ENCODE peak calls at places on chromosome 22, in seven cellular contexts. One of them, this sample, is unnamed.
A peak's percentile ranks its signal among the peaks of the same experiment; 100 is the strongest.

GRCh38 chr22:37985050-37985585 is 763 bp upstream of the SOX10 start:
- DNase-seq in H1: no peak
- DNase-seq in BJ: no peak
- DNase-seq in GM23248: no peak
- DNase-seq in IMR-90: no peak
- DNase-seq in bronchial epithelial cell: no peak
- DNase-seq in right cardiac atrium: no peak
- DNase-seq in this sample: peak; percentile 84

GRCh38 chr22:42697542-42698013 is 23.1 kb downstream of the A4GALT start:
- DNase-seq in H1: no peak
- DNase-seq in BJ: no peak
- DNase-seq in GM23248: peak; percentile 77
- DNase-seq in IMR-90: peak; percentile 73
- DNase-seq in bronchial epithelial cell: peak; percentile 87
- DNase-seq in right cardiac atrium: peak; percentile 94
- DNase-seq in this sample: peak; percentile 98

GRCh38 chr22:29218758-29219408 is 13.2 kb downstream of the EMID1 start:
- DNase-seq in H1: no peak
- DNase-seq in BJ: no peak
- DNase-seq in GM23248: no peak
- DNase-seq in IMR-90: no peak
- DNase-seq in bronchial epithelial cell: no peak
- DNase-seq in right cardiac atrium: no peak
- DNase-seq in this sample: peak; percentile 61

GRCh38 chr22:24588370-24588755 is 4.5 kb downstream of the LRRC75B start:
- DNase-seq in H1: no peak
- DNase-seq in BJ: no peak
- DNase-seq in GM23248: no peak
- DNase-seq in IMR-90: no peak
- DNase-seq in bronchial epithelial cell: no peak
- DNase-seq in right cardiac atrium: peak; percentile 77
- DNase-seq in this sample: peak; percentile 71

GRCh38 chr22:24156146-24156914 is 25.0 kb upstream of the SUSD2 start:
- DNase-seq in H1: no peak
- DNase-seq in BJ: no peak
- DNase-seq in GM23248: peak; percentile 91
- DNase-seq in IMR-90: peak; percentile 52
- DNase-seq in bronchial epithelial cell: no peak
- DNase-seq in right cardiac atrium: peak; percentile 82
- DNase-seq in this sample: peak; percentile 95

GRCh38 chr22:32469799-32470212 is 4.8 kb upstream of the FBXO7 start:
- DNase-seq in H1: no peak
- DNase-seq in BJ: peak; percentile 74
- DNase-seq in GM23248: peak; percentile 87
- DNase-seq in IMR-90: peak; percentile 84
- DNase-seq in bronchial epithelial cell: peak; percentile 47
- DNase-seq in right cardiac atrium: no peak
- DNase-seq in this sample: peak; percentile 91

GRCh38 chr22:24230911-24231656 is 13.8 kb downstream of the GGT5 start:
- DNase-seq in H1: peak; percentile 51
- DNase-seq in BJ: no peak
- DNase-seq in GM23248: peak; percentile 11
- DNase-seq in IMR-90: no peak
- DNase-seq in bronchial epithelial cell: no peak
- DNase-seq in right cardiac atrium: peak; percentile 71
- DNase-seq in this sample: peak; percentile 71

GRCh38 chr22:31488988-31489617 is 539 bp downstream of the EIF4ENIF1 start:
- DNase-seq in H1: no peak
- DNase-seq in BJ: no peak
- DNase-seq in GM23248: peak; percentile 76
- DNase-seq in IMR-90: peak; percentile 7
- DNase-seq in bronchial epithelial cell: no peak
- DNase-seq in right cardiac atrium: peak; percentile 73
- DNase-seq in this sample: no peak

GRCh38 chr22:38872831-38873248 is 824 bp upstream of the CBX6 start:
- DNase-seq in H1: no peak
- DNase-seq in BJ: no peak
- DNase-seq in GM23248: peak; percentile 73
- DNase-seq in IMR-90: peak; percentile 32
- DNase-seq in bronchial epithelial cell: no peak
- DNase-seq in right cardiac atrium: peak; percentile 90
- DNase-seq in this sample: peak; percentile 95

GRCh38 chr22:25896098-25896497 is 154.1 kb downstream of the MYO18B start:
- DNase-seq in H1: no peak
- DNase-seq in BJ: no peak
- DNase-seq in GM23248: no peak
- DNase-seq in IMR-90: no peak
- DNase-seq in bronchial epithelial cell: no peak
- DNase-seq in right cardiac atrium: no peak
- DNase-seq in this sample: no peak

GRCh38 chr22:41332217-41332616 is 30.9 kb downstream of the ZC3H7B start:
- DNase-seq in H1: no peak
- DNase-seq in BJ: no peak
- DNase-seq in GM23248: no peak
- DNase-seq in IMR-90: no peak
- DNase-seq in bronchial epithelial cell: no peak
- DNase-seq in right cardiac atrium: no peak
- DNase-seq in this sample: peak; percentile 10

GRCh38 chr22:31839986-31840385 is 86.2 kb downstream of the DEPDC5 start:
- DNase-seq in H1: no peak
- DNase-seq in BJ: no peak
- DNase-seq in GM23248: no peak
- DNase-seq in IMR-90: no peak
- DNase-seq in bronchial epithelial cell: no peak
- DNase-seq in right cardiac atrium: no peak
- DNase-seq in this sample: no peak

GRCh38 chr22:33526434-33527107 is 393.7 kb downstream of the LARGE1 start:
- DNase-seq in H1: no peak
- DNase-seq in BJ: no peak
- DNase-seq in GM23248: no peak
- DNase-seq in IMR-90: no peak
- DNase-seq in bronchial epithelial cell: no peak
- DNase-seq in right cardiac atrium: no peak
- DNase-seq in this sample: no peak

GRCh38 chr22:20291604-20292063 is 23.5 kb upstream of the RTN4R start:
- DNase-seq in H1: no peak
- DNase-seq in BJ: no peak
- DNase-seq in GM23248: no peak
- DNase-seq in IMR-90: no peak
- DNase-seq in bronchial epithelial cell: no peak
- DNase-seq in right cardiac atrium: no peak
- DNase-seq in this sample: no peak

GRCh38 chr22:46061431-46062231 is 84.7 kb upstream of the WNT7B start:
- DNase-seq in H1: no peak
- DNase-seq in BJ: no peak
- DNase-seq in GM23248: no peak
- DNase-seq in IMR-90: no peak
- DNase-seq in bronchial epithelial cell: no peak
- DNase-seq in right cardiac atrium: peak; percentile 65
- DNase-seq in this sample: peak; percentile 90

GRCh38 chr22:46062971-46063631 is 86.1 kb upstream of the WNT7B start:
- DNase-seq in H1: no peak
- DNase-seq in BJ: no peak
- DNase-seq in GM23248: peak; percentile 55
- DNase-seq in IMR-90: no peak
- DNase-seq in bronchial epithelial cell: no peak
- DNase-seq in right cardiac atrium: peak; percentile 50
- DNase-seq in this sample: peak; percentile 90

GRCh38 chr22:46063861-46064235 is 86.5 kb upstream of the PPARA start:
- DNase-seq in H1: no peak
- DNase-seq in BJ: no peak
- DNase-seq in GM23248: peak; percentile 65
- DNase-seq in IMR-90: no peak
- DNase-seq in bronchial epithelial cell: no peak
- DNase-seq in right cardiac atrium: peak; percentile 50
- DNase-seq in this sample: no peak

GRCh38 chr22:46061124-46061410 is 84.1 kb upstream of the WNT7B start:
- DNase-seq in H1: no peak
- DNase-seq in BJ: no peak
- DNase-seq in GM23248: no peak
- DNase-seq in IMR-90: no peak
- DNase-seq in bronchial epithelial cell: no peak
- DNase-seq in right cardiac atrium: peak; percentile 38
- DNase-seq in this sample: no peak

GRCh38 chr22:46062232-46062615 is 85.3 kb upstream of the WNT7B start:
- DNase-seq in H1: no peak
- DNase-seq in BJ: no peak
- DNase-seq in GM23248: no peak
- DNase-seq in IMR-90: no peak
- DNase-seq in bronchial epithelial cell: no peak
- DNase-seq in right cardiac atrium: no peak
- DNase-seq in this sample: no peak
- H3K27me3 ChIP-seq in H1: peaks cover 3% of the 10 kb centered on the region
- H3K27me3 ChIP-seq in BJ: no peaks in the 10 kb centered on the region
- H3K27me3 ChIP-seq in GM23248: no peaks in the 10 kb centered on the region
- H3K27me3 ChIP-seq in IMR-90: no peaks in the 10 kb centered on the region
- H3K27me3 ChIP-seq in bronchial epithelial cell: no peaks in the 10 kb centered on the region
- H3K27me3 ChIP-seq in right cardiac atrium: no peaks in the 10 kb centered on the region
- H3K27me3 ChIP-seq in this sample: no peaks in the 10 kb centered on the region

DNA sequence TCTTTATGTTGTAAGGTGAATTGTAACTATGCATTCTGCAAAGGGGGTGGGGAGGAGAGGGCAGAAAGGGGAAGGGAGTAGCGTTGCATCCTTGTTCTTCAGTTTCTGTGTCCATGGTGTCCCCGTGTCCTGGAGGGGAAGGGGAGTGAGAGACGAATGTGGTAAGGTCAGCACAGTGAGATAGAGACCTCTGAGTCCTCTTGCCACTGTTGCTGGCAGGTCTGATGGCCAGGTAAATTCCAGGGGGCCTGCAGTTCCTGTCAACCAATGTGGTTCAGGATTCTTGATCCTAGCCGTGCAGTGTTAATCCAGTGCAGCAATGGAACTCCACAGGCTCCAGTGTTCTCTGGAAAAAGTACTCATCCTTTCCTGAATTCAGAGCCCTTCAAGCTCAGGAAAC is 14.6 kb upstream of the ADSL start:
- DNase-seq in H1: no peak
- DNase-seq in BJ: no peak
- DNase-seq in GM23248: no peak
- DNase-seq in IMR-90: no peak
- DNase-seq in bronchial epithelial cell: no peak
- DNase-seq in right cardiac atrium: no peak
- DNase-seq in this sample: no peak
- H3K27me3 ChIP-seq in H1: no peaks in the 10 kb centered on the region
- H3K27me3 ChIP-seq in BJ: no peaks in the 10 kb centered on the region
- H3K27me3 ChIP-seq in GM23248: no peaks in the 10 kb centered on the region
- H3K27me3 ChIP-seq in IMR-90: no peaks in the 10 kb centered on the region
- H3K27me3 ChIP-seq in bronchial epithelial cell: no peaks in the 10 kb centered on the region
- H3K27me3 ChIP-seq in right cardiac atrium: no peaks in the 10 kb centered on the region
- H3K27me3 ChIP-seq in this sample: no peaks in the 10 kb centered on the region

GRCh38 chr22:36599771-36600170 is 70.8 kb upstream of the EIF3D start:
- DNase-seq in H1: no peak
- DNase-seq in BJ: no peak
- DNase-seq in GM23248: no peak
- DNase-seq in IMR-90: no peak
- DNase-seq in bronchial epithelial cell: no peak
- DNase-seq in right cardiac atrium: no peak
- DNase-seq in this sample: no peak
- H3K27me3 ChIP-seq in H1: no peaks in the 10 kb centered on the region
- H3K27me3 ChIP-seq in BJ: peaks cover 13% of the 10 kb centered on the region
- H3K27me3 ChIP-seq in GM23248: peaks cover 64% of the 10 kb centered on the region
- H3K27me3 ChIP-seq in IMR-90: peaks cover 27% of the 10 kb centered on the region
- H3K27me3 ChIP-seq in bronchial epithelial cell: peaks cover under 1% of the 10 kb centered on the region
- H3K27me3 ChIP-seq in right cardiac atrium: no peaks in the 10 kb centered on the region
- H3K27me3 ChIP-seq in this sample: peaks cover 29% of the 10 kb centered on the region

DNA sequence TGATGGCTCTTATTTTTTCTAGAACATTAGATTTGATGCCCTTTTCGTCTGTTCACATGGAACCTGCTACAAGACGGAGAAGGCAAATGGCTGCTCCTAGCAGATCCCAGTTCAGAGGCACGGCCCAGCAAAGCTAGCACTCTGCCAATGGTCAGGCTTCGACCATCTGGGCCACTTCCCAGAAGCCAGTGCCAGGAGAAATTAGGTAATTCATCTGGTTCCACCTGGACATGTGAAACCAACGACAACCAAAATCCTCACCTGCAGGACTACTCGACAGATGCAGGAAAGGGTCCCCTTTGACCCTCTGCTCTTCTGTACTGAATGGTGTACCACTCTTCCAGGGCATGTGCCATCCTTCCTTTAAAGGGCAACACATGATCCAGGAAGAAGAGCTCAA is 25.4 kb downstream of the MICAL3 start:
- DNase-seq in H1: no peak
- DNase-seq in BJ: no peak
- DNase-seq in GM23248: no peak
- DNase-seq in IMR-90: no peak
- DNase-seq in bronchial epithelial cell: no peak
- DNase-seq in right cardiac atrium: no peak
- DNase-seq in this sample: no peak
- H3K27me3 ChIP-seq in H1: no peaks in the 10 kb centered on the region
- H3K27me3 ChIP-seq in BJ: no peaks in the 10 kb centered on the region
- H3K27me3 ChIP-seq in GM23248: no peaks in the 10 kb centered on the region
- H3K27me3 ChIP-seq in IMR-90: no peaks in the 10 kb centered on the region
- H3K27me3 ChIP-seq in bronchial epithelial cell: no peaks in the 10 kb centered on the region
- H3K27me3 ChIP-seq in right cardiac atrium: no peaks in the 10 kb centered on the region
- H3K27me3 ChIP-seq in this sample: no peaks in the 10 kb centered on the region

DNA sequence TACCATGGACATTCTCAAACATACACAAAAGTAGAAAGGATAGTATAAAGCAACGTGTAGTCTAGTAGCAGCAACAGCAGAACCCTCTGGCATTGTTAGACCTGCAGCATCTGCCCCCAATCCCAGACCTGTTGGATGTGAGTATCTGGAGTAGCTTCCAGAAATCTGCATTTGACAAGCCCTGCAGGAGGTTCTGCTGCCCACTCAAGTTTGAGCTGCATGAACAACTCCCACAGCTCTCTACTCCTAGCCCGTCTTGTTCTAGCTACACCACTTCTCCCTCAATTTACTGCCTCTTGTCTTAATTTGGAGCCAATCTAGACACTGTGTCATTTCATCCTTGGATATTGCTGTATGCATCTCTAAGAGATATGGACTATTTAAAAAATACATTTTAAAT is 428.7 kb downstream of the MIAT start:
- DNase-seq in H1: no peak
- DNase-seq in BJ: no peak
- DNase-seq in GM23248: no peak
- DNase-seq in IMR-90: no peak
- DNase-seq in bronchial epithelial cell: no peak
- DNase-seq in right cardiac atrium: no peak
- DNase-seq in this sample: no peak
- H3K27me3 ChIP-seq in H1: no peaks in the 10 kb centered on the region
- H3K27me3 ChIP-seq in BJ: peaks cover 12% of the 10 kb centered on the region
- H3K27me3 ChIP-seq in GM23248: peaks cover 12% of the 10 kb centered on the region
- H3K27me3 ChIP-seq in IMR-90: peaks cover 52% of the 10 kb centered on the region
- H3K27me3 ChIP-seq in bronchial epithelial cell: no peaks in the 10 kb centered on the region
- H3K27me3 ChIP-seq in right cardiac atrium: no peaks in the 10 kb centered on the region
- H3K27me3 ChIP-seq in this sample: peaks cover 30% of the 10 kb centered on the region